ENCODE peak calls at places on chromosomes 12 and 14, in five cellular contexts. F is PC-3, P is NB4, B is astrocyte, T is HT-29. D is an unnamed sample.

GRCh38 chr12:124386059-124386458 is 91.2 kb downstream of the RFLNA start:
- DNase-seq in F (peak), P (no peak), B (peak), T (no peak), D (peak)

GRCh38 chr12:124906606-124907261 is 7.7 kb downstream of the UBC start:
- DNase-seq in F (peak), P (peak), B (peak), T (peak), D (peak)

GRCh38 chr12:25497021-25497420 is 56.1 kb downstream of the LMNTD1 start:
- DNase-seq in F (peak), P (no peak), B (peak), T (no peak), D (peak)

GRCh38 chr14:31070431-31070830 is 44.3 kb upstream of the STRN3 start:
- DNase-seq in F (peak), P (no peak), B (peak), T (no peak), D (peak)

GRCh38 chr12:121789800-121790748 is 3.4 kb downstream of the RHOF start:
- DNase-seq in F (peak), P (peak), B (no peak), T (no peak), D (peak)

GRCh38 chr14:21894003-21894897 is 220.6 kb upstream of the OR4E1 start:
- DNase-seq in F (peak), P (peak), B (no peak), T (no peak), D (no peak)

GRCh38 chr12:65474831-65475230 is 196.3 kb downstream of the MSRB3 start:
- DNase-seq in F (no peak), P (no peak), B (no peak), T (no peak), D (no peak)

GRCh38 chr12:66044731-66045130 is 85.8 kb downstream of the LLPH start:
- DNase-seq in F (peak), P (no peak), B (peak), T (no peak), D (peak)

GRCh38 chr12:100154472-100155247 is 12.0 kb upstream of the BLTP3B start:
- DNase-seq in F (peak), P (peak), B (no peak), T (peak), D (peak)

GRCh38 chr12:6262635-6263034 is 47.8 kb upstream of the PLEKHG6 start:
- DNase-seq in F (no peak), P (peak), B (no peak), T (no peak), D (no peak)

GRCh38 chr12:105562727-105563072 is 232.2 kb downstream of the C12orf75 start:
- DNase-seq in F (no peak), P (no peak), B (no peak), T (no peak), D (no peak)

GRCh38 chr14:95323361-95323760 is 3.7 kb upstream of the CLMN start:
- DNase-seq in F (no peak), P (no peak), B (no peak), T (no peak), D (no peak)

GRCh38 chr14:68191567-68192321 is 372.2 kb downstream of the RAD51B start:
- DNase-seq in F (peak), P (no peak), B (peak), T (peak), D (no peak)

GRCh38 chr12:52198454-52199215 is 6.8 kb upstream of the KRT80 start:
- DNase-seq in F (no peak), P (peak), B (no peak), T (no peak), D (no peak)

GRCh38 chr12:105507311-105508035 is 177.0 kb downstream of the C12orf75 start:
- DNase-seq in F (no peak), P (no peak), B (peak), T (no peak), D (no peak)

GRCh38 chr12:112121780-112122565 is 3.4 kb upstream of the TRAFD1 start:
- DNase-seq in F (peak), P (no peak), B (peak), T (no peak), D (peak)

GRCh38 chr14:92470215-92470614 is 43.4 kb upstream of the RIN3 start:
- DNase-seq in F (peak), P (no peak), B (peak), T (no peak), D (peak)

GRCh38 chr14:102980409-102980810 is 57.9 kb downstream of the AMN start:
- DNase-seq in F (no peak), P (no peak), B (no peak), T (no peak), D (no peak)

GRCh38 chr12:77808534-77808933 is 22.2 kb upstream of the NAV3 start:
- DNase-seq in F (no peak), P (no peak), B (no peak), T (no peak), D (no peak)